ENCODE peak calls at places on chromosomes 12 and 14, in eight cellular contexts. N, Q, A, B, M, F, G and Y are unnamed samples.

GRCh38 chr14:99234982-99235491 is 37.0 kb downstream of the BCL11B start:
- DNase-seq in N (no peak), Q (no peak), A (no peak), B (no peak), M (no peak), F (no peak), G (no peak), Y (no peak)

GRCh38 chr12:116538682-116539264 is 20.4 kb upstream of the MAP1LC3B2 start:
- DNase-seq in N (no peak), Q (no peak), A (no peak), B (no peak), M (no peak), F (no peak), G (no peak), Y (no peak)

GRCh38 chr14:51846631-51847488 is 13.6 kb upstream of the GNG2 start:
- DNase-seq in N (peak), Q (peak), A (no peak), B (peak), M (peak), F (no peak), G (peak), Y (no peak)

GRCh38 chr14:21098134-21098891 is at the start of gene ZNF219:
- DNase-seq in N (no peak), Q (peak), A (peak), B (peak), M (peak), F (peak), G (peak), Y (peak)

GRCh38 chr12:10362325-10362724 is 27.5 kb downstream of the KLRK1 start:
- DNase-seq in N (no peak), Q (no peak), A (no peak), B (no peak), M (no peak), F (no peak), G (no peak), Y (no peak)

GRCh38 chr14:67387195-67387594 is 24.8 kb downstream of the PLEK2 start:
- DNase-seq in N (no peak), Q (no peak), A (no peak), B (no peak), M (no peak), F (no peak), G (peak), Y (no peak)

GRCh38 chr12:45184145-45184958 is 31.5 kb upstream of the ANO6 start:
- DNase-seq in N (no peak), Q (no peak), A (no peak), B (no peak), M (no peak), F (no peak), G (no peak), Y (no peak)

GRCh38 chr12:114274131-114274530 is 131.8 kb downstream of the TBX5 start:
- DNase-seq in N (no peak), Q (no peak), A (no peak), B (no peak), M (no peak), F (no peak), G (no peak), Y (no peak)

GRCh38 chr12:128382946-128383739 is 116.2 kb downstream of the TMEM132C start:
- DNase-seq in N (no peak), Q (no peak), A (no peak), B (no peak), M (no peak), F (no peak), G (no peak), Y (no peak)

GRCh38 chr14:96863327-96863985 is 66.3 kb downstream of the VRK1 start:
- DNase-seq in N (no peak), Q (no peak), A (no peak), B (no peak), M (no peak), F (no peak), G (no peak), Y (no peak)

GRCh38 chr12:3938042-3938544 is 64.9 kb upstream of the PARP11 start:
- DNase-seq in N (no peak), Q (no peak), A (no peak), B (no peak), M (no peak), F (no peak), G (no peak), Y (no peak)

GRCh38 chr12:115710104-115710564 is 567.4 kb downstream of the MED13L start:
- DNase-seq in N (peak), Q (no peak), A (no peak), B (no peak), M (peak), F (peak), G (peak), Y (peak)

GRCh38 chr12:56928262-56928661 is 5.9 kb downstream of the SDR9C7 start:
- DNase-seq in N (no peak), Q (no peak), A (no peak), B (no peak), M (no peak), F (no peak), G (no peak), Y (no peak)

GRCh38 chr12:65867428-65867827 is 43.1 kb downstream of the HMGA2 start:
- DNase-seq in N (no peak), Q (no peak), A (no peak), B (no peak), M (no peak), F (no peak), G (peak), Y (no peak)

GRCh38 chr12:131202592-131203378 is 249.1 kb downstream of the ADGRD1 start:
- DNase-seq in N (no peak), Q (no peak), A (no peak), B (no peak), M (no peak), F (no peak), G (no peak), Y (no peak)

GRCh38 chr12:101299931-101300330 is 20.0 kb downstream of the UTP20 start:
- DNase-seq in N (no peak), Q (no peak), A (no peak), B (no peak), M (no peak), F (peak), G (peak), Y (no peak)

GRCh38 chr12:88691811-88692210 is 111.5 kb upstream of the KITLG start:
- DNase-seq in N (no peak), Q (no peak), A (no peak), B (no peak), M (no peak), F (no peak), G (no peak), Y (no peak)

GRCh38 chr12:32030151-32030550 is 70.9 kb downstream of the RESF1 start:
- DNase-seq in N (no peak), Q (no peak), A (peak), B (no peak), M (no peak), F (no peak), G (no peak), Y (no peak)

GRCh38 chr14:23578560-23579310 is at the start of gene JPH4:
- DNase-seq in N (no peak), Q (no peak), A (no peak), B (peak), M (no peak), F (no peak), G (no peak), Y (no peak)

GRCh38 chr14:93980464-93981201 is 4.3 kb upstream of the ASB2 start:
- DNase-seq in N (no peak), Q (peak), A (no peak), B (no peak), M (no peak), F (no peak), G (peak), Y (peak)

GRCh38 chr12:108856428-108857157 is 790 bp downstream of the SSH1 start:
- DNase-seq in N (no peak), Q (peak), A (peak), B (peak), M (peak), F (peak), G (peak), Y (peak)

GRCh38 chr12:96190403-96191170 is 3.6 kb upstream of the ELK3 start:
- DNase-seq in N (no peak), Q (no peak), A (no peak), B (no peak), M (no peak), F (no peak), G (peak), Y (no peak)

GRCh38 chr14:91138511-91139359 is 24.9 kb downstream of the DGLUCY start:
- DNase-seq in N (no peak), Q (no peak), A (no peak), B (no peak), M (peak), F (peak), G (no peak), Y (no peak)

GRCh38 chr12:130116791-130117190 is 45.5 kb upstream of the FZD10 start:
- DNase-seq in N (no peak), Q (no peak), A (no peak), B (no peak), M (no peak), F (no peak), G (no peak), Y (no peak)

GRCh38 chr12:69948874-69949273 is 123.8 kb downstream of the MYRFL start:
- DNase-seq in N (no peak), Q (no peak), A (no peak), B (no peak), M (no peak), F (no peak), G (no peak), Y (no peak)

GRCh38 chr12:69502342-69503081 is 32.3 kb downstream of the FRS2 start:
- DNase-seq in N (no peak), Q (no peak), A (no peak), B (no peak), M (no peak), F (peak), G (no peak), Y (no peak)

GRCh38 chr12:1808036-1808797 is 12.1 kb upstream of the LRTM2 start:
- DNase-seq in N (no peak), Q (peak), A (no peak), B (no peak), M (no peak), F (no peak), G (no peak), Y (no peak)

GRCh38 chr12:57110189-57111045 is 745 bp downstream of the STAT6 start:
- DNase-seq in N (peak), Q (peak), A (peak), B (peak), M (peak), F (peak), G (peak), Y (no peak)

GRCh38 chr12:94553130-94553519 is 93.5 kb upstream of the CEP83 start:
- DNase-seq in N (no peak), Q (no peak), A (no peak), B (no peak), M (no peak), F (peak), G (peak), Y (no peak)

GRCh38 chr12:79546461-79547043 is 144.2 kb downstream of the PAWR start:
- DNase-seq in N (no peak), Q (no peak), A (no peak), B (no peak), M (no peak), F (peak), G (no peak), Y (no peak)

GRCh38 chr14:84490081-84490480 is 1039.9 kb upstream of the FLRT2 start:
- DNase-seq in N (no peak), Q (no peak), A (no peak), B (no peak), M (no peak), F (no peak), G (no peak), Y (no peak)

GRCh38 chr12:104276192-104277131 is 27.1 kb upstream of the EID3 start:
- DNase-seq in N (no peak), Q (no peak), A (no peak), B (no peak), M (no peak), F (peak), G (no peak), Y (no peak)

GRCh38 chr12:129839679-129840078 is 64.1 kb downstream of the TMEM132D start:
- DNase-seq in N (no peak), Q (no peak), A (no peak), B (no peak), M (no peak), F (no peak), G (no peak), Y (no peak)

GRCh38 chr14:92625213-92625612 is 111.6 kb downstream of the RIN3 start:
- DNase-seq in N (no peak), Q (no peak), A (no peak), B (no peak), M (no peak), F (peak), G (peak), Y (no peak)

GRCh38 chr14:104184911-104185499 is 46.6 kb downstream of the KIF26A start:
- DNase-seq in N (no peak), Q (peak), A (no peak), B (no peak), M (no peak), F (peak), G (no peak), Y (no peak)

GRCh38 chr12:98182791-98183190 is 332.6 kb upstream of the TMPO start:
- DNase-seq in N (no peak), Q (no peak), A (no peak), B (no peak), M (no peak), F (no peak), G (no peak), Y (no peak)

GRCh38 chr12:29889737-29890136 is 106.0 kb upstream of the TMTC1 start:
- DNase-seq in N (peak), Q (no peak), A (no peak), B (peak), M (peak), F (peak), G (peak), Y (no peak)

GRCh38 chr14:93941293-93941910 is 14.3 kb downstream of the FAM181A start:
- DNase-seq in N (no peak), Q (peak), A (no peak), B (no peak), M (peak), F (no peak), G (peak), Y (no peak)

GRCh38 chr12:53660064-53660463 is 15.8 kb downstream of the ATP5MC2 start:
- DNase-seq in N (no peak), Q (no peak), A (no peak), B (no peak), M (no peak), F (no peak), G (no peak), Y (no peak)
- TF ChIP-seq POLR2A in N (no peak), Q (no peak), A (no peak), B (no peak), M (no peak), F (no peak), G (no peak), Y (no peak)

GRCh38 chr12:132986885-132987225 is 688 bp downstream of the ZNF26 start:
- DNase-seq in N (no peak), Q (no peak), A (no peak), B (no peak), M (no peak), F (peak), G (peak), Y (no peak)

DNA sequence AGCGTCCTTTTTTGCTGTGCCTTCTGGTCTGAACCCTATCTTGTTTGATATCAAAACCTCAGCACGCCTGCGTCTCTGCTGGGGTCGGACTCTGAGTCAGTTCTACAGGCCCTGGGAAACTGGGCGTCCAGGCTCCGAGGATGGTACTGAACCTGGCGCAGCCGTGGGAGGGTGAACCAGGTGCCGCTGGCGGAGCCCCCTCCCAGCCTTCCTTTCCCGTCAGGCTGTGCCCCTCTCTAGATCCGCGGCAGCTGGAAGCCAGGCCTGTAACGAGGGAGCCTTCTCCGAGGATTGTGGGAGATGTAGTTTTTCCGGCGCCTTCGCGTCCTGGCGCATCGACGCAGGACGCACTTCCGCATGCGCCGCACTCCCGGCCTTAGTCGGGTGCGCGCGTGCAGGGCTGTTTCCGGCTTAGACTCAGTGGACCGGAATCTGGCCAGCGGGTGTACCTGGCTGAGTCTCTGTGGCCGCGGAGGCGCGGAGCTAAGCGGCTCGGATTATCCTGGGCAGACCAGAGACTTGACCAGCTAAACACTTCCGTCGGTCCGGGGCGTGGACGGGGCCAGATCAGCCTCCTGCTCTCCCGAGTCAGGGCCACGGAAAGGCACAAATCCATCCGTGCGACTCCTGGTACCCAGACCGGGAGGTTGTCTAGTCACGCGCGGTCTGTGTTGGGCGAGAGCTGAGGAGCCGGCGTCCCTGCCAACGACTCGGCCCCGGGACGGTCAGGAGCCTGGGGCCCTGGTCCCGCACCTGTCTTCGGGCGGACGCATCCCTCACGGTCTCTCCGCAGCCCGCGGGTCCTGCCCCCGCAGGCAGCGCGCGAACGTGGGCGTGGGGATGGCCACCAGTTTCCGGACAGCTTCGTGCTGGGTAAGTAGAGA is at the start of gene ZNF26:
- DNase-seq in N (peak), Q (peak), A (peak), B (peak), M (peak), F (peak), G (peak), Y (peak)
- TF ChIP-seq POLR2A in N (no peak), Q (peak), A (peak), B (no peak), M (peak), F (peak), G (peak), Y (peak)

GRCh38 chr12:132761911-132762583 is 415 bp upstream of the ANKLE2 start:
- DNase-seq in N (peak), Q (peak), A (peak), B (peak), M (peak), F (peak), G (peak), Y (peak)
- TF ChIP-seq POLR2A in N (no peak), Q (peak), A (peak), B (no peak), M (peak), F (peak), G (peak), Y (peak)

DNA sequence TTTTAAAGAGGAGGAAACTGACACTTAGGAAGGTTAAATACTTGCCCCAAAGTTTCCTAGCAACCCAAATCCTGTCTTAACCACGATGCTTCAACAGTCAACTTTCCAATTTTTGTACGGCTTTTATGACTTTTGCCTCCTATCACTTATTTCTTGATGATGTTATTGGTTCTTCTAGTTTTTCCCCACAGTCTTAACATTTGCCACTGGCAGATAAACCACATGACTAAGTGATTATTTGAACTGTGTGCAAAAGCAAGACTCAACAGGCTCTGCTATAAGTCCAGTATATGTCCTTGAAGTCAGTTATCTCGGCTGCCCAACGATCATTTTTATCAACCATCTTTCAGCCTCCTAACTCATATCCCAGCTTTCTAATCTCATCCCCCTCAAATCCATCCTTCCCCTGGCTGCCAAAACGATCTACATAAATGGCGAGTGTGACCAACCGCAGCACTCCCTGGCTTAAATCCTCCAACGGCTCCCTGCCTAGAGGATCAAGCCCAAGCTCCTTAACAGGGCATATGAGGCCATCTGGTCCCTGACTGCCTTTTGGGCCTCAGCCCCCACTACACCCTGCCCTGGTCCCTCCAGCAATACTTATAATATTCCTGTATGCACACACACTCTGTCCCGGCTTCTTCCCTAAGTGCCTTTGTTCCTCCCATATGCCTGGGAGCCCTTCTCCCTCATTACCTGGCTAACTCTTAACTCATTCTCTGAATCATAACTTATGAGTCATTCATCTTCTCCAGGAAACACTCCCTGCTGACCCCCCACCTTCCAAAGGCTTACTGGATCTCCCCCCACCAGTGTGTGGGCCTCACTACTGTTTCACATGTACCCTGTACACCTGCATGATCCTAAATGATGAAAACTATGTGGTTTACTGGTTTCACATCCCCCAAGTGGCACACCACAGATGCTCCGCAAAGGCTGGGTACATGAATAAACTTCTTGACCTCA is 8.8 kb downstream of the VPS37B start:
- DNase-seq in N (no peak), Q (no peak), A (peak), B (peak), M (peak), F (peak), G (peak), Y (no peak)
- TF ChIP-seq POLR2A in N (no peak), Q (no peak), A (no peak), B (no peak), M (no peak), F (no peak), G (no peak), Y (no peak)

GRCh38 chr14:30874120-30874998 is at the start of gene COCH:
- DNase-seq in N (no peak), Q (peak), A (no peak), B (peak), M (peak), F (peak), G (no peak), Y (no peak)
- TF ChIP-seq POLR2A in N (no peak), Q (no peak), A (no peak), B (no peak), M (peak), F (peak), G (no peak), Y (no peak)

GRCh38 chr14:58638231-58639205 is 756 bp downstream of the DACT1 start:
- DNase-seq in N (no peak), Q (peak), A (no peak), B (no peak), M (peak), F (peak), G (peak), Y (no peak)

GRCh38 chr14:58637040-58637390 is 747 bp upstream of the DACT1 start:
- DNase-seq in N (no peak), Q (peak), A (no peak), B (peak), M (peak), F (peak), G (peak), Y (no peak)

GRCh38 chr14:58636129-58636528 is 1.6 kb upstream of the DACT1 start:
- DNase-seq in N (no peak), Q (no peak), A (no peak), B (no peak), M (no peak), F (no peak), G (no peak), Y (no peak)

GRCh38 chr14:58639842-58640484 is 2.2 kb downstream of the DACT1 start:
- DNase-seq in N (peak), Q (no peak), A (no peak), B (no peak), M (peak), F (peak), G (peak), Y (no peak)

GRCh38 chr14:58637391-58638230 is at the start of gene DACT1:
- DNase-seq in N (peak), Q (peak), A (no peak), B (peak), M (peak), F (peak), G (peak), Y (peak)
- TF ChIP-seq POLR2A in N (no peak), Q (no peak), A (peak), B (no peak), M (no peak), F (no peak), G (peak), Y (peak)

GRCh38 chr14:68784298-68784910 is 8.5 kb downstream of the ZFP36L1 start:
- DNase-seq in N (no peak), Q (no peak), A (peak), B (peak), M (peak), F (peak), G (no peak), Y (no peak)
- TF ChIP-seq POLR2A in N (no peak), Q (no peak), A (no peak), B (no peak), M (no peak), F (no peak), G (no peak), Y (no peak)